ENCODE peak calls at places on chromosomes 1 and 21, in four cellular contexts. T is C1 segment of cervical spinal cord, Q is ELF-1, L is mucosa of descending colon. H is an unnamed sample.

GRCh38 chr1:215543191-215543606 is 23.9 kb upstream of the KCTD3 start:
- DNase-seq in Q (no peak), T (no peak), L (peak), H (no peak)

GRCh38 chr1:244633140-244633539 is 19.8 kb upstream of the DESI2 start:
- DNase-seq in Q (no peak), T (no peak), L (no peak), H (no peak)

GRCh38 chr1:3669421-3669821 is 17.1 kb downstream of the TP73 start:
- DNase-seq in L (no peak), Q (no peak), T (no peak), H (no peak)

GRCh38 chr1:64519921-64520320 is 50.0 kb downstream of the CACHD1 start:
- DNase-seq in L (no peak), Q (no peak), T (no peak), H (peak)

GRCh38 chr1:15219280-15220023 is 27.6 kb upstream of the FHAD1 start:
- DNase-seq in Q (no peak), L (no peak), T (no peak), H (no peak)

GRCh38 chr1:41435570-41436178 is 48.8 kb downstream of the EDN2 start:
- DNase-seq in L (no peak), Q (peak), T (no peak), H (peak)

GRCh38 chr1:6578624-6579373 is 995 bp upstream of the ZBTB48 start:
- DNase-seq in Q (no peak), T (no peak), L (no peak), H (no peak)

GRCh38 chr21:46094401-46095105 is 3.4 kb upstream of the COL6A2 start:
- DNase-seq in L (no peak), Q (peak), T (no peak), H (peak)

GRCh38 chr21:46057111-46057709 is 40.7 kb upstream of the COL6A2 start:
- DNase-seq in Q (no peak), L (peak), T (no peak), H (peak)

GRCh38 chr1:184020328-184020727 is 17.2 kb downstream of the COLGALT2 start:
- DNase-seq in Q (no peak), L (no peak), T (no peak), H (no peak)

GRCh38 chr21:42383331-42383730 is 12.5 kb downstream of the TMPRSS3 start:
- DNase-seq in Q (no peak), L (no peak), T (no peak), H (no peak)

GRCh38 chr21:16117851-16118592 is 388.2 kb downstream of the USP25 start:
- DNase-seq in L (no peak), T (no peak), Q (no peak), H (no peak)

GRCh38 chr21:30351534-30351933 is 3.1 kb upstream of the KRTAP23-1 start:
- DNase-seq in L (no peak), T (no peak), Q (no peak), H (no peak)

GRCh38 chr1:114103992-114104391 is 49.7 kb downstream of the SYT6 start:
- DNase-seq in Q (no peak), L (no peak), T (no peak), H (peak)

GRCh38 chr1:245512980-245513578 is 358.3 kb downstream of the KIF26B start:
- DNase-seq in Q (no peak), T (no peak), L (no peak), H (peak)

H was measured in left kidney.